ENCODE peak calls at places on chromosomes 5 and 9, in ten cellular contexts. One of them, this sample, is unnamed.

GRCh38 chr5:8650197-8650596 is 781.2 kb downstream of the MTRR start:
- DNase-seq in aorta: no peak
- DNase-seq in LoVo: no peak
- DNase-seq in NCI-H774: no peak
- DNase-seq in stimulated activated CD4-positive, alpha-beta T cell treated with anti-CD3 and anti-CD28 coated beads, Interleukin-2, amount 100 ng/mL, for 24 hours: no peak
- DNase-seq in AML-193: no peak
- DNase-seq in amniotic stem cell: no peak
- DNase-seq in ELR: peak
- DNase-seq in NCI-H748 treated with DMSO at 0.1 percent for 48 hours: no peak
- DNase-seq in right cardiac atrium: no peak
- DNase-seq in this sample: no peak

GRCh38 chr9:133362359-133363044 is 6.2 kb downstream of the SURF2 start:
- DNase-seq in aorta: no peak
- DNase-seq in LoVo: no peak
- DNase-seq in NCI-H774: no peak
- DNase-seq in stimulated activated CD4-positive, alpha-beta T cell treated with anti-CD3 and anti-CD28 coated beads, Interleukin-2, amount 100 ng/mL, for 24 hours: no peak
- DNase-seq in AML-193: no peak
- DNase-seq in amniotic stem cell: no peak
- DNase-seq in ELR: no peak
- DNase-seq in NCI-H748 treated with DMSO at 0.1 percent for 48 hours: no peak
- DNase-seq in right cardiac atrium: no peak
- DNase-seq in this sample: no peak

GRCh38 chr9:71941060-71941568 is 29.7 kb downstream of the C9orf85 start:
- DNase-seq in aorta: no peak
- DNase-seq in LoVo: no peak
- DNase-seq in NCI-H774: no peak
- DNase-seq in stimulated activated CD4-positive, alpha-beta T cell treated with anti-CD3 and anti-CD28 coated beads, Interleukin-2, amount 100 ng/mL, for 24 hours: no peak
- DNase-seq in AML-193: no peak
- DNase-seq in amniotic stem cell: peak
- DNase-seq in ELR: peak
- DNase-seq in NCI-H748 treated with DMSO at 0.1 percent for 48 hours: no peak
- DNase-seq in right cardiac atrium: no peak
- DNase-seq in this sample: no peak

GRCh38 chr9:124017064-124017928 is 5.7 kb downstream of the LHX2 start:
- DNase-seq in aorta: peak
- DNase-seq in LoVo: no peak
- DNase-seq in NCI-H774: no peak
- DNase-seq in stimulated activated CD4-positive, alpha-beta T cell treated with anti-CD3 and anti-CD28 coated beads, Interleukin-2, amount 100 ng/mL, for 24 hours: no peak
- DNase-seq in AML-193: no peak
- DNase-seq in amniotic stem cell: no peak
- DNase-seq in ELR: no peak
- DNase-seq in NCI-H748 treated with DMSO at 0.1 percent for 48 hours: no peak
- DNase-seq in right cardiac atrium: no peak
- DNase-seq in this sample: no peak

GRCh38 chr5:38347896-38348295 is 89.5 kb downstream of the EGFLAM start:
- DNase-seq in aorta: no peak
- DNase-seq in LoVo: no peak
- DNase-seq in NCI-H774: no peak
- DNase-seq in stimulated activated CD4-positive, alpha-beta T cell treated with anti-CD3 and anti-CD28 coated beads, Interleukin-2, amount 100 ng/mL, for 24 hours: no peak
- DNase-seq in AML-193: no peak
- DNase-seq in amniotic stem cell: no peak
- DNase-seq in ELR: no peak
- DNase-seq in NCI-H748 treated with DMSO at 0.1 percent for 48 hours: no peak
- DNase-seq in right cardiac atrium: no peak
- DNase-seq in this sample: no peak

GRCh38 chr5:14851999-14852526 is 19.5 kb downstream of the ANKH start:
- DNase-seq in aorta: no peak
- DNase-seq in LoVo: no peak
- DNase-seq in NCI-H774: no peak
- DNase-seq in stimulated activated CD4-positive, alpha-beta T cell treated with anti-CD3 and anti-CD28 coated beads, Interleukin-2, amount 100 ng/mL, for 24 hours: no peak
- DNase-seq in AML-193: no peak
- DNase-seq in amniotic stem cell: no peak
- DNase-seq in ELR: no peak
- DNase-seq in NCI-H748 treated with DMSO at 0.1 percent for 48 hours: no peak
- DNase-seq in right cardiac atrium: no peak
- DNase-seq in this sample: no peak

GRCh38 chr9:109307380-109308240 is 13.2 kb downstream of the EPB41L4B start:
- DNase-seq in aorta: no peak
- DNase-seq in LoVo: peak
- DNase-seq in NCI-H774: no peak
- DNase-seq in stimulated activated CD4-positive, alpha-beta T cell treated with anti-CD3 and anti-CD28 coated beads, Interleukin-2, amount 100 ng/mL, for 24 hours: no peak
- DNase-seq in AML-193: no peak
- DNase-seq in amniotic stem cell: no peak
- DNase-seq in ELR: no peak
- DNase-seq in NCI-H748 treated with DMSO at 0.1 percent for 48 hours: no peak
- DNase-seq in right cardiac atrium: no peak
- DNase-seq in this sample: no peak

GRCh38 chr9:137482094-137482781 is 23.1 kb upstream of the NSMF start:
- DNase-seq in aorta: peak
- DNase-seq in LoVo: no peak
- DNase-seq in NCI-H774: no peak
- DNase-seq in stimulated activated CD4-positive, alpha-beta T cell treated with anti-CD3 and anti-CD28 coated beads, Interleukin-2, amount 100 ng/mL, for 24 hours: no peak
- DNase-seq in AML-193: peak
- DNase-seq in amniotic stem cell: peak
- DNase-seq in ELR: peak
- DNase-seq in NCI-H748 treated with DMSO at 0.1 percent for 48 hours: no peak
- DNase-seq in right cardiac atrium: no peak
- DNase-seq in this sample: peak

GRCh38 chr5:6158974-6159863 is 219.1 kb downstream of the MED10 start:
- DNase-seq in aorta: no peak
- DNase-seq in LoVo: peak
- DNase-seq in NCI-H774: no peak
- DNase-seq in stimulated activated CD4-positive, alpha-beta T cell treated with anti-CD3 and anti-CD28 coated beads, Interleukin-2, amount 100 ng/mL, for 24 hours: no peak
- DNase-seq in AML-193: no peak
- DNase-seq in amniotic stem cell: no peak
- DNase-seq in ELR: peak
- DNase-seq in NCI-H748 treated with DMSO at 0.1 percent for 48 hours: peak
- DNase-seq in right cardiac atrium: no peak
- DNase-seq in this sample: peak

GRCh38 chr9:33229359-33230120 is 10.4 kb upstream of the SPINK4 start:
- DNase-seq in aorta: no peak
- DNase-seq in LoVo: peak
- DNase-seq in NCI-H774: peak
- DNase-seq in stimulated activated CD4-positive, alpha-beta T cell treated with anti-CD3 and anti-CD28 coated beads, Interleukin-2, amount 100 ng/mL, for 24 hours: no peak
- DNase-seq in AML-193: no peak
- DNase-seq in amniotic stem cell: no peak
- DNase-seq in ELR: peak
- DNase-seq in NCI-H748 treated with DMSO at 0.1 percent for 48 hours: peak
- DNase-seq in right cardiac atrium: no peak
- DNase-seq in this sample: no peak

GRCh38 chr5:143557061-143557818 is 153.8 kb upstream of the NR3C1 start:
- DNase-seq in aorta: no peak
- DNase-seq in LoVo: no peak
- DNase-seq in NCI-H774: peak
- DNase-seq in stimulated activated CD4-positive, alpha-beta T cell treated with anti-CD3 and anti-CD28 coated beads, Interleukin-2, amount 100 ng/mL, for 24 hours: no peak
- DNase-seq in AML-193: no peak
- DNase-seq in amniotic stem cell: no peak
- DNase-seq in ELR: peak
- DNase-seq in NCI-H748 treated with DMSO at 0.1 percent for 48 hours: peak
- DNase-seq in right cardiac atrium: no peak
- DNase-seq in this sample: peak

GRCh38 chr9:134565316-134565915 is 76.2 kb upstream of the COL5A1 start:
- DNase-seq in aorta: no peak
- DNase-seq in LoVo: no peak
- DNase-seq in NCI-H774: no peak
- DNase-seq in stimulated activated CD4-positive, alpha-beta T cell treated with anti-CD3 and anti-CD28 coated beads, Interleukin-2, amount 100 ng/mL, for 24 hours: no peak
- DNase-seq in AML-193: no peak
- DNase-seq in amniotic stem cell: no peak
- DNase-seq in ELR: no peak
- DNase-seq in NCI-H748 treated with DMSO at 0.1 percent for 48 hours: no peak
- DNase-seq in right cardiac atrium: no peak
- DNase-seq in this sample: no peak

GRCh38 chr5:116944171-116944570 is 369.5 kb upstream of the SEMA6A start:
- DNase-seq in aorta: no peak
- DNase-seq in LoVo: peak
- DNase-seq in NCI-H774: no peak
- DNase-seq in stimulated activated CD4-positive, alpha-beta T cell treated with anti-CD3 and anti-CD28 coated beads, Interleukin-2, amount 100 ng/mL, for 24 hours: no peak
- DNase-seq in AML-193: no peak
- DNase-seq in amniotic stem cell: no peak
- DNase-seq in ELR: no peak
- DNase-seq in NCI-H748 treated with DMSO at 0.1 percent for 48 hours: no peak
- DNase-seq in right cardiac atrium: no peak
- DNase-seq in this sample: peak

GRCh38 chr5:9391080-9391479 is 154.8 kb downstream of the SEMA5A start:
- DNase-seq in aorta: no peak
- DNase-seq in LoVo: no peak
- DNase-seq in NCI-H774: no peak
- DNase-seq in stimulated activated CD4-positive, alpha-beta T cell treated with anti-CD3 and anti-CD28 coated beads, Interleukin-2, amount 100 ng/mL, for 24 hours: no peak
- DNase-seq in AML-193: no peak
- DNase-seq in amniotic stem cell: no peak
- DNase-seq in ELR: no peak
- DNase-seq in NCI-H748 treated with DMSO at 0.1 percent for 48 hours: no peak
- DNase-seq in right cardiac atrium: no peak
- DNase-seq in this sample: no peak

GRCh38 chr9:14209399-14209990 is 104.4 kb downstream of the NFIB start:
- DNase-seq in aorta: no peak
- DNase-seq in LoVo: peak
- DNase-seq in NCI-H774: no peak
- DNase-seq in stimulated activated CD4-positive, alpha-beta T cell treated with anti-CD3 and anti-CD28 coated beads, Interleukin-2, amount 100 ng/mL, for 24 hours: no peak
- DNase-seq in AML-193: no peak
- DNase-seq in amniotic stem cell: no peak
- DNase-seq in ELR: no peak
- DNase-seq in NCI-H748 treated with DMSO at 0.1 percent for 48 hours: peak
- DNase-seq in right cardiac atrium: no peak
- DNase-seq in this sample: no peak

GRCh38 chr5:92309336-92309991 is 926.3 kb upstream of the ARRDC3 start:
- DNase-seq in aorta: no peak
- DNase-seq in LoVo: peak
- DNase-seq in NCI-H774: peak
- DNase-seq in stimulated activated CD4-positive, alpha-beta T cell treated with anti-CD3 and anti-CD28 coated beads, Interleukin-2, amount 100 ng/mL, for 24 hours: no peak
- DNase-seq in AML-193: peak
- DNase-seq in amniotic stem cell: peak
- DNase-seq in ELR: peak
- DNase-seq in NCI-H748 treated with DMSO at 0.1 percent for 48 hours: peak
- DNase-seq in right cardiac atrium: no peak
- DNase-seq in this sample: peak

GRCh38 chr5:79837707-79838620 is 148.3 kb downstream of the CMYA5 start:
- DNase-seq in aorta: no peak
- DNase-seq in LoVo: no peak
- DNase-seq in NCI-H774: no peak
- DNase-seq in stimulated activated CD4-positive, alpha-beta T cell treated with anti-CD3 and anti-CD28 coated beads, Interleukin-2, amount 100 ng/mL, for 24 hours: no peak
- DNase-seq in AML-193: no peak
- DNase-seq in amniotic stem cell: no peak
- DNase-seq in ELR: no peak
- DNase-seq in NCI-H748 treated with DMSO at 0.1 percent for 48 hours: no peak
- DNase-seq in right cardiac atrium: no peak
- DNase-seq in this sample: no peak

GRCh38 chr9:20532584-20532983 is 89.7 kb downstream of the MLLT3 start:
- DNase-seq in aorta: no peak
- DNase-seq in LoVo: no peak
- DNase-seq in NCI-H774: no peak
- DNase-seq in stimulated activated CD4-positive, alpha-beta T cell treated with anti-CD3 and anti-CD28 coated beads, Interleukin-2, amount 100 ng/mL, for 24 hours: no peak
- DNase-seq in AML-193: no peak
- DNase-seq in amniotic stem cell: no peak
- DNase-seq in ELR: no peak
- DNase-seq in NCI-H748 treated with DMSO at 0.1 percent for 48 hours: no peak
- DNase-seq in right cardiac atrium: no peak
- DNase-seq in this sample: no peak

GRCh38 chr5:115209279-115209678 is 39.6 kb upstream of the TRIM36 start:
- DNase-seq in aorta: no peak
- DNase-seq in LoVo: no peak
- DNase-seq in NCI-H774: no peak
- DNase-seq in stimulated activated CD4-positive, alpha-beta T cell treated with anti-CD3 and anti-CD28 coated beads, Interleukin-2, amount 100 ng/mL, for 24 hours: peak
- DNase-seq in AML-193: peak
- DNase-seq in amniotic stem cell: no peak
- DNase-seq in ELR: no peak
- DNase-seq in NCI-H748 treated with DMSO at 0.1 percent for 48 hours: no peak
- DNase-seq in right cardiac atrium: no peak
- DNase-seq in this sample: no peak

GRCh38 chr5:150377964-150378694 is 20.6 kb downstream of the TCOF1 start:
- DNase-seq in aorta: no peak
- DNase-seq in LoVo: no peak
- DNase-seq in NCI-H774: no peak
- DNase-seq in stimulated activated CD4-positive, alpha-beta T cell treated with anti-CD3 and anti-CD28 coated beads, Interleukin-2, amount 100 ng/mL, for 24 hours: no peak
- DNase-seq in AML-193: no peak
- DNase-seq in amniotic stem cell: peak
- DNase-seq in ELR: peak
- DNase-seq in NCI-H748 treated with DMSO at 0.1 percent for 48 hours: no peak
- DNase-seq in right cardiac atrium: no peak
- DNase-seq in this sample: peak

GRCh38 chr5:39100851-39101396 is 26.7 kb upstream of the RICTOR start:
- DNase-seq in aorta: no peak
- DNase-seq in LoVo: peak
- DNase-seq in NCI-H774: no peak
- DNase-seq in stimulated activated CD4-positive, alpha-beta T cell treated with anti-CD3 and anti-CD28 coated beads, Interleukin-2, amount 100 ng/mL, for 24 hours: no peak
- DNase-seq in AML-193: no peak
- DNase-seq in amniotic stem cell: peak
- DNase-seq in ELR: peak
- DNase-seq in NCI-H748 treated with DMSO at 0.1 percent for 48 hours: no peak
- DNase-seq in right cardiac atrium: no peak
- DNase-seq in this sample: peak

GRCh38 chr5:57184322-57184721 is 10.5 kb downstream of the GPBP1 start:
- DNase-seq in aorta: no peak
- DNase-seq in LoVo: no peak
- DNase-seq in NCI-H774: no peak
- DNase-seq in stimulated activated CD4-positive, alpha-beta T cell treated with anti-CD3 and anti-CD28 coated beads, Interleukin-2, amount 100 ng/mL, for 24 hours: no peak
- DNase-seq in AML-193: no peak
- DNase-seq in amniotic stem cell: no peak
- DNase-seq in ELR: no peak
- DNase-seq in NCI-H748 treated with DMSO at 0.1 percent for 48 hours: no peak
- DNase-seq in right cardiac atrium: no peak
- DNase-seq in this sample: no peak

GRCh38 chr5:174984863-174985262 is 260.5 kb downstream of the MSX2 start:
- DNase-seq in aorta: no peak
- DNase-seq in LoVo: no peak
- DNase-seq in NCI-H774: no peak
- DNase-seq in stimulated activated CD4-positive, alpha-beta T cell treated with anti-CD3 and anti-CD28 coated beads, Interleukin-2, amount 100 ng/mL, for 24 hours: no peak
- DNase-seq in AML-193: no peak
- DNase-seq in amniotic stem cell: no peak
- DNase-seq in ELR: no peak
- DNase-seq in NCI-H748 treated with DMSO at 0.1 percent for 48 hours: no peak
- DNase-seq in right cardiac atrium: no peak
- DNase-seq in this sample: no peak

GRCh38 chr5:87105577-87105976 is 162.1 kb upstream of the RASA1 start:
- DNase-seq in aorta: no peak
- DNase-seq in LoVo: no peak
- DNase-seq in NCI-H774: no peak
- DNase-seq in stimulated activated CD4-positive, alpha-beta T cell treated with anti-CD3 and anti-CD28 coated beads, Interleukin-2, amount 100 ng/mL, for 24 hours: no peak
- DNase-seq in AML-193: no peak
- DNase-seq in amniotic stem cell: no peak
- DNase-seq in ELR: no peak
- DNase-seq in NCI-H748 treated with DMSO at 0.1 percent for 48 hours: no peak
- DNase-seq in right cardiac atrium: no peak
- DNase-seq in this sample: no peak

GRCh38 chr5:81180780-81181179 is 52.3 kb upstream of the CKMT2 start:
- DNase-seq in aorta: no peak
- DNase-seq in LoVo: no peak
- DNase-seq in NCI-H774: no peak
- DNase-seq in stimulated activated CD4-positive, alpha-beta T cell treated with anti-CD3 and anti-CD28 coated beads, Interleukin-2, amount 100 ng/mL, for 24 hours: no peak
- DNase-seq in AML-193: no peak
- DNase-seq in amniotic stem cell: no peak
- DNase-seq in ELR: no peak
- DNase-seq in NCI-H748 treated with DMSO at 0.1 percent for 48 hours: no peak
- DNase-seq in right cardiac atrium: no peak
- DNase-seq in this sample: no peak

GRCh38 chr5:116084231-116084630 is 594 bp upstream of the COMMD10 start:
- DNase-seq in aorta: no peak
- DNase-seq in LoVo: no peak
- DNase-seq in NCI-H774: peak
- DNase-seq in stimulated activated CD4-positive, alpha-beta T cell treated with anti-CD3 and anti-CD28 coated beads, Interleukin-2, amount 100 ng/mL, for 24 hours: no peak
- DNase-seq in AML-193: peak
- DNase-seq in amniotic stem cell: no peak
- DNase-seq in ELR: peak
- DNase-seq in NCI-H748 treated with DMSO at 0.1 percent for 48 hours: peak
- DNase-seq in right cardiac atrium: no peak
- DNase-seq in this sample: no peak

GRCh38 chr5:83474986-83475385 is 3.4 kb downstream of the VCAN start:
- DNase-seq in aorta: no peak
- DNase-seq in LoVo: no peak
- DNase-seq in NCI-H774: no peak
- DNase-seq in stimulated activated CD4-positive, alpha-beta T cell treated with anti-CD3 and anti-CD28 coated beads, Interleukin-2, amount 100 ng/mL, for 24 hours: no peak
- DNase-seq in AML-193: no peak
- DNase-seq in amniotic stem cell: no peak
- DNase-seq in ELR: peak
- DNase-seq in NCI-H748 treated with DMSO at 0.1 percent for 48 hours: no peak
- DNase-seq in right cardiac atrium: peak
- DNase-seq in this sample: no peak

GRCh38 chr9:86257406-86257805 is 2.1 kb downstream of the C9orf153 start:
- DNase-seq in aorta: no peak
- DNase-seq in LoVo: no peak
- DNase-seq in NCI-H774: no peak
- DNase-seq in stimulated activated CD4-positive, alpha-beta T cell treated with anti-CD3 and anti-CD28 coated beads, Interleukin-2, amount 100 ng/mL, for 24 hours: no peak
- DNase-seq in AML-193: no peak
- DNase-seq in amniotic stem cell: no peak
- DNase-seq in ELR: no peak
- DNase-seq in NCI-H748 treated with DMSO at 0.1 percent for 48 hours: no peak
- DNase-seq in right cardiac atrium: no peak
- DNase-seq in this sample: no peak